ENCODE peak calls at places on chromosomes 6 and 20, in four cellular contexts. N is HepG2, F is K562, D is H1. Z is an unnamed sample.

GRCh38 chr6:170188571-170189001 is 102.3 kb downstream of the DLL1 start:
- DNase-seq in D (peak), N (no peak), F (no peak), Z (no peak)

GRCh38 chr6:15076565-15076964 is 169.3 kb upstream of the JARID2 start:
- DNase-seq in F (no peak), D (no peak), N (no peak), Z (no peak)

GRCh38 chr6:156825475-156825874 is 48.3 kb downstream of the ARID1B start:
- DNase-seq in D (no peak), N (no peak), F (no peak), Z (no peak)

GRCh38 chr6:127300411-127300810 is 33.7 kb downstream of the RNF146 start:
- DNase-seq in N (no peak), D (no peak), F (no peak), Z (no peak)

GRCh38 chr6:50602191-50602810 is 111.0 kb upstream of the TFAP2D start:
- DNase-seq in D (no peak), F (peak), N (peak), Z (no peak)

GRCh38 chr6:153101461-153101860 is 29.6 kb downstream of the RGS17 start:
- DNase-seq in D (no peak), N (no peak), F (no peak), Z (no peak)

GRCh38 chr20:10219452-10219791 is 792 bp downstream of the SNAP25 start:
- DNase-seq in N (no peak), F (peak), D (peak), Z (no peak)

GRCh38 chr6:17007749-17008148 is 94.1 kb upstream of the STMND1 start:
- DNase-seq in D (no peak), N (no peak), F (no peak), Z (no peak)

DNA sequence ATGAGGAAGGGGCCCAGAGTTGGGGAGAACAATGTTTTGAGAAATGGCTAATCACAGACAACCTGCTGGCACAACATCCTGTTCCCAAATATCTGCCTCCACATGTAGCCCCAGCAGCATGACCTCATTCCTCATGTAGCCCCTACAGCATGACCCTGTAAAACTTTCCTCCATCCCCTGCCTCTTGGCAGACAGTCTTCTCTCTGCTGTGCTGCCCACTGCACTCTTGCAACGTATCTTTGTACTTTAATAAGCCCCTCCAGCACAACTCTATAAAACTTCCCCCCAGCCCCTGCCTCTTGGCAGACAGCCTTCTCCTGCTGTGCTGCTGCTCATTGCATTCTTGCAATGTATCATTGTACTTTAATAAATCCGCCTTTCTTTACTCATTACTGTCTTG is 278.8 kb downstream of the HDGFL1 start:
- DNase-seq in F (no peak), N (no peak), D (no peak), Z (no peak)
- TF ChIP-seq RFX5 in F (no peak), N (no peak), D (no peak), Z (no peak)

DNA sequence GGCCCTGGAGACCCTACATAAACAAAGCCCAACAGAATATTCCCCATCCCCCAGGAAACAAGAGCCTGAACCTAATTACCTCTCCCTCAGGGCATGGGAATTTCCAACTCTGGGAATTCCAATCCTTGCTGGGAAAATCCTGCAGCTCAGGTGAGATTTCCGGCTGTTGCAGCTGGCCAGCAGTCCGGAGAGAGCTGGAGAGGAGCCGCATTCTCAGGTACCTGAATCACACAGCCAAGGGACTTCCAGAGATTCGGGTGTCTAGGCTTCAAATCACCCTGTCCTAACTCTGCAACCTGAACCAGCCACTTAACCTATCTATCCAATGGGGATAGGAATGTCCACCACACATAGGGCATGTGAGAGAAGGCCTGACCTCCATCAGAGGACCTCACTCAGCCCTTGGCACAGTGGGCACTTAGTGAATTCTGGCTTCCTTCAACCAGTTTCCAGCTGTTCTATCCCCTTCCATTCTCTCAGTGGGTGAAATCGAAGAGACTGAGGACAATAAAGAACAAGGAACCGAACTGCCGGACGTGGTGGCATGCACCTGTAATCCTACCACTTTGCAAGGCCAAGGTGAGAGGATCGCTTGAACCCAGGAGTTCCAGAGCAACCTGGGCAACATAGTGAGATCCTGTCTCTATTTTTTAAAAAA is 3.2 kb downstream of the TNF start:
- DNase-seq in F (no peak), D (no peak), N (no peak), Z (no peak)
- TF ChIP-seq BRCA1 in F (no peak), D (no peak), N (no peak), Z (no peak)

GRCh38 chr20:16803965-16804792 is 56.0 kb downstream of the OTOR start:
- DNase-seq in D (peak), N (peak), F (peak), Z (no peak)
- TF ChIP-seq RFX5 in D (no peak), N (no peak), F (no peak), Z (no peak)

GRCh38 chr6:87702589-87702945 is 534 bp upstream of the AKIRIN2 start:
- DNase-seq in N (peak), F (peak), D (no peak), Z (no peak)
- TF ChIP-seq BRCA1 in N (no peak), F (no peak), D (no peak), Z (no peak)

Z was measured in GM12878.